ENCODE peak calls at places on chromosomes 13 and 19, in seven cellular contexts. N is naive thymus-derived CD8-positive, alpha-beta T cell; Z is A673; F is Kasumi-1; Y is hippocampal formation; L is stimulated activated CD4-positive, alpha-beta T cell treated with anti-CD3 and anti-CD28 coated beads, Interleukin-2, amount 100 ng/mL, for 48 hours; T is left cardiac atrium. M is an unnamed sample.

GRCh38 chr13:39835253-39835652 is 179.8 kb downstream of the COG6 start:
- DNase-seq in N (no peak), F (no peak), T (no peak), Z (no peak), L (no peak), Y (no peak), M (no peak)

GRCh38 chr13:45718063-45718462 is 15.9 kb downstream of the CBY2 start:
- DNase-seq in Y (peak), N (no peak), T (no peak), L (no peak), Z (peak), F (peak), M (no peak)

GRCh38 chr13:67383358-67383757 is 153.2 kb upstream of the PCDH9 start:
- DNase-seq in T (no peak), N (no peak), L (no peak), Z (no peak), Y (no peak), F (no peak), M (no peak)

GRCh38 chr19:33426621-33427475 is 53.3 kb downstream of the CEBPG start:
- DNase-seq in L (no peak), T (peak), Z (no peak), Y (no peak), F (no peak), N (no peak), M (no peak)

GRCh38 chr13:24459234-24459633 is 53.3 kb downstream of the PARP4 start:
- DNase-seq in N (no peak), Y (no peak), F (no peak), L (no peak), T (no peak), Z (peak), M (no peak)

GRCh38 chr19:29724102-29724641 is 9.1 kb upstream of the C19orf12 start:
- DNase-seq in Y (no peak), F (peak), Z (peak), N (peak), T (no peak), L (no peak), M (no peak)

GRCh38 chr19:5397804-5398692 is 57.2 kb upstream of the ZNRF4 start:
- DNase-seq in F (no peak), Y (no peak), L (no peak), T (no peak), N (no peak), Z (peak), M (no peak)

GRCh38 chr13:94878721-94879120 is 166.4 kb upstream of the SOX21 start:
- DNase-seq in L (no peak), F (no peak), Y (no peak), Z (no peak), T (no peak), N (no peak), M (no peak)

GRCh38 chr13:101339202-101339601 is 77.1 kb downstream of the NALCN start:
- DNase-seq in N (no peak), F (no peak), Z (no peak), Y (no peak), L (no peak), T (no peak), M (no peak)

GRCh38 chr19:4700573-4700970 is 23.1 kb downstream of the DPP9 start:
- DNase-seq in Y (no peak), Z (no peak), T (no peak), N (no peak), F (no peak), L (no peak), M (no peak)

GRCh38 chr19:35665157-35665556 is 1.2 kb upstream of the UPK1A start:
- DNase-seq in N (no peak), L (no peak), T (no peak), Z (no peak), Y (no peak), F (no peak), M (no peak)

GRCh38 chr19:6056801-6057650 is 53.3 kb downstream of the RFX2 start:
- DNase-seq in Z (peak), L (no peak), T (peak), Y (peak), N (no peak), F (peak), M (peak)

GRCh38 chr13:19606152-19606551 is 27.3 kb upstream of the MPHOSPH8 start:
- DNase-seq in T (no peak), N (no peak), F (no peak), Y (no peak), Z (no peak), L (no peak), M (no peak)

GRCh38 chr13:114282143-114282685 is 813 bp downstream of the UPF3A start:
- DNase-seq in N (peak), L (no peak), T (peak), Y (peak), F (peak), Z (peak), M (peak)

GRCh38 chr13:79281335-79281734 is 124.7 kb downstream of the RBM26 start:
- DNase-seq in Y (no peak), L (no peak), N (no peak), T (no peak), F (no peak), Z (peak), M (no peak)

GRCh38 chr13:111202149-111202548 is 87.0 kb downstream of the ARHGEF7 start:
- DNase-seq in Y (no peak), T (no peak), F (no peak), L (no peak), Z (peak), N (no peak), M (no peak)

GRCh38 chr19:12596485-12596884 is 14.1 kb downstream of the ZNF490 start:
- DNase-seq in L (no peak), Y (no peak), F (no peak), N (no peak), T (no peak), Z (no peak), M (no peak)

GRCh38 chr19:48443262-48443661 is 2.5 kb upstream of the GRWD1 start:
- DNase-seq in Z (peak), T (no peak), N (no peak), F (no peak), Y (no peak), L (no peak), M (no peak)

GRCh38 chr13:35769812-35770211 is 293.3 kb upstream of the MAB21L1 start:
- DNase-seq in L (no peak), F (no peak), T (no peak), Z (no peak), Y (no peak), N (no peak), M (no peak)

GRCh38 chr19:57269515-57270250 is 10.6 kb upstream of the ZNF460 start:
- DNase-seq in Z (peak), T (no peak), F (no peak), L (no peak), N (no peak), Y (no peak), M (no peak)

GRCh38 chr13:31046711-31047279 is 114.3 kb downstream of the TEX26 start:
- DNase-seq in Z (peak), F (no peak), Y (peak), T (no peak), L (no peak), N (no peak), M (peak)

GRCh38 chr13:72726721-72727416 is 560 bp downstream of the MZT1 start:
- DNase-seq in Z (peak), Y (no peak), L (peak), T (peak), N (peak), F (peak), M (peak)

GRCh38 chr13:109155301-109155761 is 525.9 kb downstream of the MYO16 start:
- DNase-seq in Y (no peak), F (no peak), T (no peak), Z (no peak), L (no peak), N (no peak), M (no peak)

GRCh38 chr13:66927562-66927961 is 302.6 kb downstream of the PCDH9 start:
- DNase-seq in Y (no peak), F (no peak), T (no peak), Z (no peak), L (no peak), N (no peak), M (no peak)

GRCh38 chr13:20301391-20302071 is 69.4 kb upstream of the GJB6 start:
- DNase-seq in N (no peak), Y (no peak), Z (no peak), F (no peak), L (no peak), T (no peak), M (peak)

GRCh38 chr13:113049981-113050380 is 55.6 kb upstream of the F7 start:
- DNase-seq in F (no peak), N (no peak), Z (no peak), T (peak), Y (no peak), L (no peak), M (no peak)

GRCh38 chr19:5345895-5346386 is 5.3 kb upstream of the PTPRS start:
- DNase-seq in L (no peak), F (no peak), N (no peak), Z (peak), T (no peak), Y (no peak), M (no peak)

GRCh38 chr19:23996549-23996948 is 81.9 kb downstream of the ZNF726 start:
- DNase-seq in T (no peak), Y (no peak), Z (peak), F (peak), N (no peak), L (no peak), M (peak)

GRCh38 chr19:32914879-32915278 is 45.3 kb upstream of the SLC7A9 start:
- DNase-seq in N (no peak), L (no peak), Y (no peak), F (no peak), Z (no peak), T (no peak), M (no peak)

GRCh38 chr13:29845440-29846056 is 4.9 kb downstream of the UBL3 start:
- DNase-seq in Y (peak), T (no peak), Z (peak), F (peak), N (no peak), L (no peak), M (no peak)

GRCh38 chr13:114132419-114133121 is at the start of gene RASA3:
- DNase-seq in Z (peak), L (no peak), Y (peak), T (peak), N (peak), F (peak), M (peak)

GRCh38 chr13:51523082-51523518 is 61.2 kb upstream of the WDFY2 start:
- DNase-seq in L (no peak), T (peak), N (no peak), Z (peak), F (peak), Y (no peak), M (peak)

GRCh38 chr13:28047784-28048388 is 52.5 kb downstream of the FLT3 start:
- DNase-seq in Z (no peak), L (no peak), F (peak), Y (no peak), N (no peak), T (no peak), M (no peak)